ENCODE peak calls at places on chromosomes 16 and 17, in six cellular contexts. One of them, this sample, is unnamed.

GRCh38 chr17:71188811-71189492 is 931.9 kb upstream of the SOX9 start:
- DNase-seq in K562: no peak
- DNase-seq in GM12878: no peak
- DNase-seq in H1: no peak
- DNase-seq in GM12891: no peak
- DNase-seq in HepG2: no peak
- DNase-seq in this sample: no peak

GRCh38 chr17:77279448-77280303 is 138.9 kb downstream of the SEC14L1 start:
- DNase-seq in GM12891: no peak
- DNase-seq in GM12878: no peak
- DNase-seq in HepG2: peak; percentile 86
- DNase-seq in K562: peak; percentile 86
- DNase-seq in H1: no peak
- DNase-seq in this sample: no peak

GRCh38 chr17:17440938-17441730 is 35.7 kb upstream of the MED9 start:
- DNase-seq in HepG2: no peak
- DNase-seq in H1: no peak
- DNase-seq in GM12878: no peak
- DNase-seq in GM12891: no peak
- DNase-seq in K562: no peak
- DNase-seq in this sample: no peak

GRCh38 chr17:75516619-75517276 is 420 bp downstream of the TSEN54 start:
- DNase-seq in GM12891: no peak
- DNase-seq in HepG2: no peak
- DNase-seq in H1: no peak
- DNase-seq in GM12878: no peak
- DNase-seq in K562: no peak
- DNase-seq in this sample: peak; percentile 60

GRCh38 chr17:67328026-67328425 is 38.4 kb downstream of the PSMD12 start:
- DNase-seq in K562: no peak
- DNase-seq in H1: no peak
- DNase-seq in HepG2: no peak
- DNase-seq in GM12878: no peak
- DNase-seq in GM12891: no peak
- DNase-seq in this sample: no peak

GRCh38 chr17:48558057-48558456 is 13.1 kb upstream of the HOXB2 start:
- DNase-seq in GM12891: no peak
- DNase-seq in K562: no peak
- DNase-seq in HepG2: no peak
- DNase-seq in H1: no peak
- DNase-seq in GM12878: no peak
- DNase-seq in this sample: no peak

GRCh38 chr17:8740486-8740885 is 4.2 kb downstream of the CCDC42 start:
- DNase-seq in HepG2: no peak
- DNase-seq in GM12891: no peak
- DNase-seq in K562: no peak
- DNase-seq in GM12878: no peak
- DNase-seq in H1: no peak
- DNase-seq in this sample: no peak

GRCh38 chr16:87822002-87822390 is 47.3 kb downstream of the SLC7A5 start:
- DNase-seq in HepG2: no peak
- DNase-seq in H1: no peak
- DNase-seq in K562: no peak
- DNase-seq in GM12878: no peak
- DNase-seq in GM12891: no peak
- DNase-seq in this sample: no peak

GRCh38 chr17:78176548-78177025 is 8.2 kb downstream of the SYNGR2 start:
- DNase-seq in GM12878: no peak
- DNase-seq in H1: no peak
- DNase-seq in GM12891: peak; percentile 69
- DNase-seq in K562: peak; percentile 71
- DNase-seq in HepG2: no peak
- DNase-seq in this sample: peak; percentile 71

GRCh38 chr16:46894011-46894672 is 10.0 kb downstream of the GPT2 start:
- DNase-seq in H1: no peak
- DNase-seq in K562: no peak
- DNase-seq in HepG2: no peak
- DNase-seq in GM12878: no peak
- DNase-seq in GM12891: no peak
- DNase-seq in this sample: no peak

GRCh38 chr16:69926241-69926640 is 24.9 kb upstream of the CLEC18A start:
- DNase-seq in GM12878: no peak
- DNase-seq in HepG2: no peak
- DNase-seq in GM12891: no peak
- DNase-seq in H1: no peak
- DNase-seq in K562: no peak
- DNase-seq in this sample: no peak

GRCh38 chr16:75019007-75019406 is 20.2 kb downstream of the ZNRF1 start:
- DNase-seq in HepG2: no peak
- DNase-seq in GM12891: no peak
- DNase-seq in H1: no peak
- DNase-seq in K562: no peak
- DNase-seq in GM12878: no peak
- DNase-seq in this sample: no peak

GRCh38 chr17:14197582-14197981 is 39.1 kb downstream of the CDRT15 start:
- DNase-seq in H1: no peak
- DNase-seq in HepG2: no peak
- DNase-seq in GM12878: no peak
- DNase-seq in GM12891: no peak
- DNase-seq in K562: no peak
- DNase-seq in this sample: no peak

GRCh38 chr17:68131456-68131855 is 95.9 kb downstream of the KPNA2 start:
- DNase-seq in H1: no peak
- DNase-seq in GM12891: no peak
- DNase-seq in K562: no peak
- DNase-seq in GM12878: no peak
- DNase-seq in HepG2: no peak
- DNase-seq in this sample: no peak

GRCh38 chr16:14628806-14629611 is 1.1 kb downstream of the PARN start:
- DNase-seq in GM12878: no peak
- DNase-seq in HepG2: no peak
- DNase-seq in H1: no peak
- DNase-seq in GM12891: no peak
- DNase-seq in K562: no peak
- DNase-seq in this sample: no peak

GRCh38 chr16:78668393-78668792 is 568.9 kb downstream of the WWOX start:
- DNase-seq in H1: no peak
- DNase-seq in GM12878: no peak
- DNase-seq in GM12891: no peak
- DNase-seq in K562: no peak
- DNase-seq in HepG2: no peak
- DNase-seq in this sample: no peak

GRCh38 chr17:57288034-57288752 is 31.9 kb downstream of the MSI2 start:
- DNase-seq in HepG2: no peak
- DNase-seq in K562: no peak
- DNase-seq in H1: no peak
- DNase-seq in GM12878: no peak
- DNase-seq in GM12891: no peak
- DNase-seq in this sample: no peak

DNA sequence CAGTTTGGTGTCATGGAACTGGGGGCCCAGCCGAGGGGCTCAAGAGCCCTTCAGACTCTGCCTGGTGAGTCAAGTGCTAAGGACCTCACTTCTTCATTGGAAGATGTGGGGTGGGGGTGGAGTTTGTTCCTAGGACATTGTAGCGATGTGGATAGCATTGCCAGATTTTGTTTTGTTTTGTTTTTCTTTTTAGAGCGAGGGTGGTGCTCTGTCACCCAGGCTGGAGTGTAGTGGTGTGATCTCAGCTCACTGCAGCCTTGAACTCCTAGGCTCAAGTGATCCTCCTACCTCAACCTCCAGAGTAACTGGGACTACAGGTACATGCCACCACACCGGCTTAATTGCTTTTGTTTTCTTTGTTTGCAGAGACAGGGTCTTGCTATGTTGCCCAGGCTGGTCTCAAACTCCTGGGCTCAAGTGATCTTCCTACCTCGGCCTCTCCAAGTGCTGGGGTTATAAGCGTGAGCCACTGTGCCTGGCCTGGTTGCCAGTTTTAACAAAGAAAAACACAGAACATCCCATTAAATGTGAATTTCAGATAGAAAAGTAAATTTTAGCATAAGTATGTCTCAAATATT is 3.0 kb upstream of the TMEM92 start:
- DNase-seq in K562: no peak
- DNase-seq in GM12878: no peak
- DNase-seq in GM12891: no peak
- DNase-seq in HepG2: no peak
- DNase-seq in H1: no peak
- DNase-seq in this sample: peak; percentile 8
- TF ChIP-seq TAF1 in K562: no peak
- TF ChIP-seq TAF1 in GM12878: no peak
- TF ChIP-seq TAF1 in GM12891: no peak
- TF ChIP-seq TAF1 in HepG2: no peak
- TF ChIP-seq TAF1 in H1: no peak
- TF ChIP-seq TAF1 in this sample: no peak

DNA sequence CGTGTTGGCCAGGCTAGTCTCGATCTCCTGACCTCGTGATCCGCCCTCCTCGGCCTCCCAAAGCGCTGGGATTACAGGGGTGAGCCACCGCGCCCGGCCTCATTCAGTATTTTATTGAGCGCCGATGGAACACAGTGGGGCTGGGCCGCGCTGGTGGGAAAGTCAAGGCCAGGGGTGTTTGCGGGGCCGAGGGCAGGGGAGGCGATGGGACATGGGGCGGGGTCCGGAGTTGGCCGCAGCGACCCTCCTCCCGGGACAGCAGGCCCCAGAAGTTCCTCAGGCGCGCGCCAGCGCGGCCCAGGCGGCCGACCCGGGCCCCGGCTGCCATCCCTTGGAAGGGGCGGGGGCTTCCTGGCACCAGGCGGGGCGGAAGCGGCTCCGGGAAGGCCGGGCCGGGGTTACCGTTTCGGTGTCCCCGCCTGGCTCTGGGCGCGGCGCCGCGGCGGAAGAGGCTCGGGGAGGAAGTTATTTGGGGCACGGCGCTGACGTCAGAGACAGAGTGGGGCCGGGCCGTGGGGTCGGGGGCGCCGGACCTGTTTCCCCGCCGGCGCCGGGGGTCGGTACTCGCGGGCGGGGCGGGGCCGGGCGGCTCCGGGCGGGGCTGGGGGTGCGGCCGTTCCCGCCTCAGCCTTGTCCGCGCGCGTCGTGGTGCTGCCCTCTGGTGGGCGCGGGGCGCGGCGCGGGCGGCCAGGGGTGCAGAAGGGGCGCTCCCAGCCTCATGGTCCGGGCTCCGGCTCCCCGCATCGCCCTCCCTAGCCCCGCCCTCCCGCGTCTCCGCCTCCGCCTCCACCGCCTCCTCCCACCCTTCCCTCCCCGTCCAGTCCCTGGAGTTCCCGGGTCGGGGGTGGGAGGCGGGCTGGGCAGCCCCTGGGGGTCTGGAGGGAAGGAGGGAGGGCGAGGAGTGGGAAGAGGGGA is 952 bp upstream of the PRSS27 start:
- DNase-seq in K562: peak; percentile 94
- DNase-seq in H1: peak; percentile 74
- DNase-seq in GM12891: peak; percentile 95
- DNase-seq in HepG2: peak; percentile 78
- DNase-seq in GM12878: peak; percentile 36
- DNase-seq in this sample: peak; percentile 94
- TF ChIP-seq POLR2A in K562: peak; percentile 70
- TF ChIP-seq POLR2A in H1: no peak
- TF ChIP-seq POLR2A in GM12891: no peak
- TF ChIP-seq POLR2A in HepG2: no peak
- TF ChIP-seq POLR2A in GM12878: peak; percentile 73
- TF ChIP-seq POLR2A in this sample: peak; percentile 62

DNA sequence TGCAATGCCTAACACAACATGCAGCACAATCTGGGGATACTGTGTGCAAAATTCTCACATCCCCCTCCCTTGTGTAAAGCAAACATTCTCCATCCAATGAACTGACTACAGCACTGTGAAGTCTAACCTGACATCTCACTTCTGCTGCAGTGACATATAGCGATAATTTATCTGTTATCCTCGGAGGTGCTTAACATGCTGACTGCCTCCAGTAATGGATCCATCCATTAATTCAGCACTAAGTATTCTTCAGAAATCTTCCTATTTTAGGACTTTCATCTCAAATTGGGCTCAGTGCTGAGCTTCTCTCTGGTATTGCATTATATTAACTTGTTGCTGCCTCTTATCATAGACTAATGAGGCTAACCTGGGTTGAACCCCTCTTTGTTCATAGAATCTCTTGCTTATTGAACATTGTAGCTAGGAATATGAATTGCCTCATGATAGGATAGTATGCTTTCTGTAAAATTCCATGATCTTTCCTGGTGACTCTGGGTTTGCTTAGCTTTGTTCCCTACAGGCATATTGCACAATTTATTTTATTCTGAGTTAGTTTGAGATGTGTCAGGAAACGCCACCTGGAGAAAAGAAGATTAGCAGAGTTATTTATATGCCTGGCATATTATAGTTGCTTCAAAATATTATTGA is 187.9 kb downstream of the CNTNAP4 start:
- DNase-seq in H1: no peak
- DNase-seq in HepG2: no peak
- DNase-seq in GM12878: no peak
- DNase-seq in K562: no peak
- DNase-seq in GM12891: no peak
- DNase-seq in this sample: no peak
- TF ChIP-seq POLR2AphosphoS5 in H1: no peak
- TF ChIP-seq POLR2AphosphoS5 in HepG2: no peak
- TF ChIP-seq POLR2AphosphoS5 in GM12878: no peak
- TF ChIP-seq POLR2AphosphoS5 in K562: no peak
- TF ChIP-seq POLR2AphosphoS5 in GM12891: no peak
- TF ChIP-seq POLR2AphosphoS5 in this sample: no peak

GRCh38 chr17:34413443-34414076 is 50.5 kb upstream of the CCL1 start:
- DNase-seq in GM12878: no peak
- DNase-seq in HepG2: no peak
- DNase-seq in H1: no peak
- DNase-seq in GM12891: no peak
- DNase-seq in K562: peak; percentile 40
- DNase-seq in this sample: no peak

GRCh38 chr17:34414338-34414737 is 51.3 kb upstream of the CCL1 start:
- DNase-seq in GM12878: no peak
- DNase-seq in K562: no peak
- DNase-seq in HepG2: no peak
- DNase-seq in H1: no peak
- DNase-seq in GM12891: no peak
- DNase-seq in this sample: no peak

GRCh38 chr17:34412534-34412933 is 49.5 kb upstream of the CCL1 start:
- DNase-seq in GM12878: no peak
- DNase-seq in H1: no peak
- DNase-seq in HepG2: no peak
- DNase-seq in GM12891: no peak
- DNase-seq in K562: peak; percentile 21
- DNase-seq in this sample: no peak

GRCh38 chr17:34412022-34412421 is 49.0 kb upstream of the CCL1 start:
- DNase-seq in GM12891: no peak
- DNase-seq in H1: no peak
- DNase-seq in GM12878: no peak
- DNase-seq in HepG2: no peak
- DNase-seq in K562: no peak
- DNase-seq in this sample: no peak

DNA sequence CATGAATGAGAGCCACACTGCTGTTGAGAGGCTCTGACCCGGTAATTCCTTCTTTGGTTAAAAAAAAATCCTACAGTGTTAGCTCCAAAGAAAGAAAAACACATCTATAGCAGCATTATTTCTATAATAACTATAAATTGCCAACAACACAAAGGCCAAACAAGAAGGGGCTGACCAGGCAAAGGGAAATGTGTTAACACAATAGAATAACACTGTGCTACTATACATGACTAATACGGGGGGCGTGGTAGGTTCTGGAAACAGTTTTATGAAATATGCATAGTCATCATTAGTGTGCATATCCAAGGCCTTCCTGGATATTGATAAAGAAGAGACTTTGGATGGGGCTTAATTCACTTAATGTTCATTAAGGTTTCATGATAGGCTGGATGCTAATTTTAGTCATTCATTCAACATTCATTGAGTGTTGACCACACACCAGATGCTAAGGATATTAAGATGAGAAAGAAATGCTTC is 50.0 kb upstream of the CCL1 start:
- DNase-seq in GM12891: no peak
- DNase-seq in GM12878: no peak
- DNase-seq in H1: no peak
- DNase-seq in K562: peak; percentile 52
- DNase-seq in HepG2: no peak
- DNase-seq in this sample: no peak
- TF ChIP-seq TAF1 in GM12891: no peak
- TF ChIP-seq TAF1 in GM12878: no peak
- TF ChIP-seq TAF1 in H1: no peak
- TF ChIP-seq TAF1 in K562: no peak
- TF ChIP-seq TAF1 in HepG2: no peak
- TF ChIP-seq TAF1 in this sample: no peak